ENCODE peak calls at places on chromosomes 5 and 9, in five cellular contexts. W, U, Z, K and Q are unnamed samples.

GRCh38 chr5:151477106-151477505 is 29.7 kb downstream of the SLC36A1 start:
- DNase-seq in W (no peak), U (no peak), Z (no peak), K (no peak), Q (no peak)

GRCh38 chr9:4366649-4367330 is 66.9 kb upstream of the GLIS3 start:
- DNase-seq in W (peak), U (no peak), Z (peak), K (no peak), Q (no peak)

GRCh38 chr9:135082536-135082935 is 4.9 kb upstream of the OLFM1 start:
- DNase-seq in W (no peak), U (no peak), Z (no peak), K (no peak), Q (no peak)

GRCh38 chr9:87714819-87715218 is 11.1 kb upstream of the CTSL start:
- DNase-seq in W (peak), U (no peak), Z (no peak), K (no peak), Q (no peak)

GRCh38 chr5:71887680-71888079 is 168.6 kb downstream of the CARTPT start:
- DNase-seq in W (no peak), U (no peak), Z (no peak), K (peak), Q (no peak)

GRCh38 chr5:134438641-134439621 is 27.2 kb upstream of the CDKN2AIPNL start:
- DNase-seq in W (peak), U (no peak), Z (no peak), K (no peak), Q (no peak)

GRCh38 chr5:120901199-120901598 is 437.1 kb downstream of the PRR16 start:
- DNase-seq in W (no peak), U (no peak), Z (no peak), K (peak), Q (no peak)

GRCh38 chr9:91589101-91589553 is 165.5 kb upstream of the NFIL3 start:
- DNase-seq in W (peak), U (no peak), Z (no peak), K (no peak), Q (no peak)

GRCh38 chr9:75148551-75148950 is 60.2 kb downstream of the OSTF1 start:
- DNase-seq in W (no peak), U (no peak), Z (no peak), K (peak), Q (no peak)

GRCh38 chr9:129063061-129063460 is 17.9 kb upstream of the DOLPP1 start:
- DNase-seq in W (no peak), U (no peak), Z (no peak), K (no peak), Q (no peak)

GRCh38 chr5:90488791-90489190 is 14.1 kb downstream of the POLR3G start:
- DNase-seq in W (no peak), U (no peak), Z (no peak), K (no peak), Q (no peak)

GRCh38 chr9:131677445-131678180 is 62.3 kb downstream of the RAPGEF1 start:
- DNase-seq in W (no peak), U (peak), Z (no peak), K (no peak), Q (no peak)

GRCh38 chr9:115369322-115369957 is 251.5 kb upstream of the TNC start:
- DNase-seq in W (no peak), U (no peak), Z (no peak), K (no peak), Q (no peak)

GRCh38 chr5:36151434-36152323 is at the start of the genes LMBRD2 and SKP2:
- DNase-seq in W (peak), U (peak), Z (peak), K (peak), Q (peak)

GRCh38 chr5:122192883-122193496 is 63.6 kb downstream of the ZNF474 start:
- DNase-seq in W (peak), U (no peak), Z (peak), K (peak), Q (no peak)

GRCh38 chr5:332843-333242 is 11.3 kb downstream of the AHRR start:
- DNase-seq in W (no peak), U (no peak), Z (no peak), K (no peak), Q (no peak)

GRCh38 chr5:134540747-134541733 is 15.6 kb downstream of the JADE2 start:
- DNase-seq in W (no peak), U (no peak), Z (no peak), K (no peak), Q (no peak)

GRCh38 chr5:9507974-9508373 is 37.9 kb downstream of the SEMA5A start:
- DNase-seq in W (no peak), U (no peak), Z (no peak), K (no peak), Q (no peak)

GRCh38 chr5:116576043-116576713 is 1.6 kb upstream of the SEMA6A start:
- DNase-seq in W (peak), U (peak), Z (peak), K (no peak), Q (no peak)

GRCh38 chr5:158286827-158287226 is 427.9 kb upstream of the CLINT1 start:
- DNase-seq in W (no peak), U (no peak), Z (no peak), K (no peak), Q (no peak)

GRCh38 chr5:158283341-158283740 is 424.4 kb upstream of the CLINT1 start:
- DNase-seq in W (no peak), U (no peak), Z (no peak), K (no peak), Q (no peak)

GRCh38 chr5:158287643-158288228 is 428.8 kb upstream of the CLINT1 start:
- DNase-seq in W (peak), U (no peak), Z (no peak), K (no peak), Q (no peak)

GRCh38 chr5:158285771-158286170 is 426.8 kb upstream of the CLINT1 start:
- DNase-seq in W (no peak), U (no peak), Z (no peak), K (no peak), Q (no peak)

DNA sequence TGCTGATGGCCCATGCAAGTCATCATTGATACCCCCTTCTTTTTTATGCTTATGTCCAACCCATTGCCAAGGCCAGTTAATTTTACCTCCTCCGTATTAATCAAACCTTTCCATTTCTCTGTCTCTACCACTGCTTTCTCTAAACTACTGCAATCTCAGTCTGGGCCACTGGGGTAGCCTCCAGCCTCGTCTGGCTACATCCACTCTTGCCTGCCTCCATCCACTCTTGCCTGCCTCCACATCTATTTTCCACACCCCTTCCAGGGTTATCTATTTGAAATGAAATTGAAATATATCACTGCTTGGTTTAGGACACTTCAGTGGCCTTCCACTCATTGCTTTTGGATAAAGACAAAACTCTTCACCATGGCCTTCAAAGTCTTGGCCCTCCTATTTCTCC is 425.3 kb upstream of the CLINT1 start:
- DNase-seq in W (no peak), U (no peak), Z (no peak), K (no peak), Q (no peak)
- TF ChIP-seq CTCF in W (no peak), U (no peak), Z (no peak), K (no peak), Q (no peak)

DNA sequence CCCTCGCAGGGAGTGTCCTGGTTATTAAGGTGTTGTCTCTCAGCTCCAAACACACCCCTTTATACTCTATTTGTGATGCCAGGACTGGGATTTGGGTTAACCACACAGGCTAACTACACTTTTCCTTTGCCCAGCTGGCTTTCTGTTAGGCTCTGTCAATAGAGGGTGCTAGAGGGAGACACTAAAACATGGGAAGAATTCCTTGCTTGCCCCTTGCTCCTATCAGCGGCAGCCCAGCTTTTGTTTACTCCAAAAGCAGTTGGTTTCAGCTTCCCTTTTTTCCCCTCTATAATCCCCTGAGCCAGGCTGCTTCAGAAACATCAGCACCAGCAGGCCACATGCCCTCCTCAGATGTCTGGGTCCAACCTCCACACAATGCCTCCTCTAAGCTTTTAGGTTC is 297.1 kb downstream of the KCTD16 start:
- DNase-seq in W (peak), U (no peak), Z (peak), K (no peak), Q (no peak)
- TF ChIP-seq CTCF in W (peak), U (peak), Z (no peak), K (peak), Q (no peak)

GRCh38 chr5:132591140-132591539 is 34.4 kb downstream of the RAD50 start:
- DNase-seq in W (no peak), U (no peak), Z (no peak), K (no peak), Q (no peak)
- TF ChIP-seq CTCF in W (no peak), U (no peak), Z (no peak), K (peak), Q (no peak)

GRCh38 chr5:76579166-76579765 is 43.9 kb downstream of the F2RL2 start:
- DNase-seq in W (no peak), U (no peak), Z (no peak), K (no peak), Q (no peak)
- TF ChIP-seq CTCF in W (no peak), U (no peak), Z (no peak), K (no peak), Q (no peak)

GRCh38 chr5:133423618-133424282 is 188.6 kb downstream of the FSTL4 start:
- DNase-seq in W (peak), U (peak), Z (peak), K (peak), Q (peak)

GRCh38 chr5:133421806-133422205 is 190.5 kb downstream of the FSTL4 start:
- DNase-seq in W (no peak), U (no peak), Z (no peak), K (no peak), Q (no peak)

GRCh38 chr5:133423031-133423617 is 189.2 kb downstream of the FSTL4 start:
- DNase-seq in W (no peak), U (no peak), Z (no peak), K (no peak), Q (no peak)

GRCh38 chr5:133420440-133421301 is 191.7 kb downstream of the FSTL4 start:
- DNase-seq in W (no peak), U (no peak), Z (no peak), K (no peak), Q (no peak)

GRCh38 chr5:133421394-133421793 is 190.9 kb downstream of the FSTL4 start:
- DNase-seq in W (no peak), U (no peak), Z (peak), K (peak), Q (no peak)
- TF ChIP-seq CTCF in W (no peak), U (no peak), Z (peak), K (peak), Q (no peak)